ENCODE peak calls at places on chromosomes 12 and 14, in five cellular contexts. L, E, R, M and T are unnamed samples.

GRCh38 chr12:46005823-46006222 is 15.4 kb upstream of the SCAF11 start:
- DNase-seq in L (no peak), E (no peak), R (no peak), M (no peak), T (no peak)

GRCh38 chr14:53412819-53413664 is 259.9 kb upstream of the DDHD1 start:
- DNase-seq in L (no peak), E (peak; percentile 4), M (no peak), R (peak; percentile 33), T (no peak)

GRCh38 chr14:95467657-95468056 is 48.8 kb downstream of the SYNE3 start:
- DNase-seq in M (no peak), L (no peak), E (no peak), R (no peak), T (no peak)

GRCh38 chr12:29463198-29463597 is 34.3 kb downstream of the OVCH1 start:
- DNase-seq in R (no peak), L (no peak), E (no peak), M (peak; percentile 6), T (no peak)

GRCh38 chr14:103382375-103382774 is 2.8 kb upstream of the MARK3 start:
- DNase-seq in L (no peak), M (peak; percentile 67), R (peak; percentile 76), E (no peak), T (no peak)

GRCh38 chr12:50633950-50634349 is 129.2 kb downstream of the DIP2B start:
- DNase-seq in E (no peak), M (no peak), L (no peak), R (peak; percentile 75), T (no peak)

GRCh38 chr12:62813031-62813829 is 121.7 kb downstream of the PPM1H start:
- DNase-seq in R (peak; percentile 70), E (peak; percentile 66), M (peak; percentile 46), L (peak; percentile 57), T (no peak)

GRCh38 chr12:50088577-50089335 is 3.6 kb downstream of the SMARCD1 start:
- DNase-seq in L (peak; percentile 76), M (peak; percentile 55), E (peak; percentile 56), R (peak; percentile 59), T (no peak)

GRCh38 chr12:68331500-68331868 is 678 bp downstream of the MDM1 start:
- DNase-seq in E (no peak), R (no peak), M (no peak), L (no peak), T (no peak)

GRCh38 chr12:57771873-57772428 is at the start of gene METTL1:
- DNase-seq in L (peak; percentile 96), M (peak; percentile 86), E (peak; percentile 95), R (peak; percentile 97), T (peak; percentile 93)

GRCh38 chr14:73269729-73270651 is 32.7 kb downstream of the PAPLN start:
- DNase-seq in M (no peak), E (no peak), R (peak; percentile 36), L (peak; percentile 81), T (peak; percentile 83)

GRCh38 chr12:117970334-117970733 is 1.5 kb upstream of the KSR2 start:
- DNase-seq in M (no peak), L (no peak), E (no peak), R (no peak), T (no peak)

GRCh38 chr12:89412665-89413064 is 60.4 kb upstream of the DUSP6 start:
- DNase-seq in M (no peak), E (no peak), R (no peak), L (no peak), T (no peak)

GRCh38 chr14:31492759-31493498 is 5.1 kb upstream of the GPR33 start:
- DNase-seq in L (no peak), R (no peak), M (no peak), E (no peak), T (no peak)

GRCh38 chr14:55336161-55336560 is 64.9 kb downstream of the FBXO34 start:
- DNase-seq in R (no peak), M (no peak), L (no peak), E (peak; percentile 76), T (no peak)

GRCh38 chr14:45811155-45811554 is 558.2 kb upstream of the MIS18BP1 start:
- DNase-seq in M (no peak), R (no peak), E (no peak), L (no peak), T (no peak)

GRCh38 chr12:114399664-114400211 is 6.2 kb downstream of the TBX5 start:
- DNase-seq in E (no peak), L (peak; percentile 28), M (no peak), R (peak; percentile 66), T (no peak)

GRCh38 chr12:47757360-47757839 is 1.3 kb downstream of the RAPGEF3 start:
- DNase-seq in R (no peak), E (no peak), L (no peak), M (no peak), T (no peak)

GRCh38 chr12:122983789-122984515 is 3.5 kb downstream of the ARL6IP4 start:
- DNase-seq in L (no peak), E (no peak), R (no peak), M (no peak), T (no peak)

GRCh38 chr12:123269395-123269892 is 2.2 kb downstream of the CDK2AP1 start:
- DNase-seq in L (peak; percentile 58), M (peak; percentile 73), E (no peak), R (peak; percentile 59), T (peak; percentile 65)

GRCh38 chr12:64403708-64404469 is at the start of gene XPOT:
- DNase-seq in E (peak; percentile 97), R (peak; percentile 97), L (peak; percentile 97), M (peak; percentile 86), T (peak; percentile 99)